ENCODE peak calls at places on chromosomes 13 and 19, in four cellular contexts. F is psoas muscle; B is effector memory CD4-positive, alpha-beta T cell; A is GM23248. Z is an unnamed sample.

GRCh38 chr13:23684647-23685046 is 114.4 kb downstream of the TNFRSF19 start:
- DNase-seq in F (no peak), B (no peak), A (no peak), Z (no peak)

GRCh38 chr19:40193587-40193849 is 2.3 kb downstream of the MAP3K10 start:
- DNase-seq in F (no peak), B (no peak), A (peak; percentile 52), Z (no peak)

GRCh38 chr13:40164137-40164536 is 502.3 kb downstream of the FOXO1 start:
- DNase-seq in F (no peak), B (no peak), A (peak; percentile 71), Z (no peak)

GRCh38 chr13:49690133-49690989 is 925 bp downstream of the EBPL start:
- DNase-seq in F (no peak), B (no peak), A (peak; percentile 58), Z (peak; percentile 54)

GRCh38 chr13:36124236-36124822 is 6.9 kb downstream of the DCLK1 start:
- DNase-seq in F (no peak), B (no peak), A (peak; percentile 66), Z (peak; percentile 65)

GRCh38 chr19:5424192-5424973 is 30.8 kb upstream of the ZNRF4 start:
- DNase-seq in F (no peak), B (no peak), A (no peak), Z (no peak)

GRCh38 chr19:10643166-10643967 is 10.8 kb upstream of the ILF3 start:
- DNase-seq in F (no peak), B (no peak), A (no peak), Z (no peak)

GRCh38 chr13:105410602-105411001 is 1124.9 kb downstream of the EFNB2 start:
- DNase-seq in F (peak; percentile 37), B (no peak), A (peak; percentile 19), Z (peak; percentile 48)

GRCh38 chr13:77207943-77208342 is 119.0 kb downstream of the MYCBP2 start:
- DNase-seq in F (no peak), B (no peak), A (peak; percentile 60), Z (peak; percentile 57)

GRCh38 chr19:37551123-37551993 is 43.2 kb downstream of the ZNF571 start:
- DNase-seq in F (no peak), B (peak; percentile 47), A (peak; percentile 75), Z (no peak)

GRCh38 chr13:37515226-37515625 is 83.3 kb downstream of the POSTN start:
- DNase-seq in F (no peak), B (no peak), A (no peak), Z (no peak)

GRCh38 chr13:39970177-39970846 is 314.9 kb downstream of the COG6 start:
- DNase-seq in F (no peak), B (no peak), A (no peak), Z (no peak)

GRCh38 chr13:98606296-98606695 is 29.4 kb upstream of the STK24 start:
- DNase-seq in F (no peak), B (no peak), A (no peak), Z (no peak)

GRCh38 chr13:73521291-73521626 is 462.5 kb downstream of the KLF5 start:
- DNase-seq in F (no peak), B (no peak), A (no peak), Z (no peak)

GRCh38 chr13:97627566-97627965 is 193.6 kb downstream of the RAP2A start:
- DNase-seq in F (peak; percentile 69), B (no peak), A (peak; percentile 80), Z (no peak)

GRCh38 chr13:48661112-48661511 is 7.4 kb downstream of the CYSLTR2 start:
- DNase-seq in F (no peak), B (no peak), A (no peak), Z (no peak)

DNA sequence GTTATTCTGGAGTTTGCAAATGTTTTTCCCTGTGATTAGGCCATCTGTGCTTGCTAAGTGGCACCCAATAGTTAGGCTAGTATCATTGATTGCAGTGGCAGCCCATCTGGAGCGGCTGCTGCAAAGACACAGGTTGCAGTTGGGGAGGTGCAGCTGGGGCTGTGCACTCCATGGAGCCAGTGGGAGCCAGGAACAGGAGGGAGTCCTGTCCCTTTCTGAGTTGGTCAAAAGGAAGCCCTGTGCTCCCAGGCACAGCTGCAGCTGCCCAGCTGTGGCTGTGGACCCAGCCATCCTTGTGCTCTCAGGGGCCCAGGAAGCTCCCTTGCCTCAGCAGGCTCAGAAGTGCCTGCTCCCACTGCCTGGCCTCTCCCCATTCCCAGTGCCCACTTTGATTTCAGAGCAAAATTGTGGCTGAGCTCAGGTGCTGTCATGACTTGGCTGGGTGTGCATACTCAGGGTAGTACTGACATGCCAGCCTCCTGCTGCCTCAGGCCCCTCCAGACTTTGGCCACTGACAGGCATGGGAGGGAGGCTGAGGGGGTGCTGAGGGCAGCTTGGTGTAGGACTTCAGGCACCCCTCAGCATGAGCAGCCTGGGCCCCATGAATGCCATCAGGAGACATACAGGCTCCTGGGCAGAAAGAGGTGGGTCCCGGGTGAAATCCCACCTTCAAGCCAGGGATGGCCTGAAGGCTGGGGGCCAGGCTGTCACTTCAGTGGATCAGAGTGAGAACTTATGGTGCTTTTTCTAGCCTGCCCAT is 270.6 kb downstream of the PCDH20 start:
- DNase-seq in F (no peak), B (no peak), A (no peak), Z (no peak)
- H3K4me3 ChIP-seq in F (no peak overlapping the region), B (no peak overlapping the region), A (no peak overlapping the region), Z (no peak overlapping the region)

GRCh38 chr19:17327068-17327653 is 7.5 kb downstream of the ANO8 start:
- DNase-seq in F (no peak), B (no peak), A (no peak), Z (no peak)

GRCh38 chr19:17326595-17326966 is 8.1 kb downstream of the ANO8 start:
- DNase-seq in F (no peak), B (no peak), A (no peak), Z (no peak)

GRCh38 chr19:17329061-17329767 is 5.4 kb downstream of the ANO8 start:
- DNase-seq in F (no peak), B (no peak), A (no peak), Z (no peak)

GRCh38 chr19:17328517-17329060 is 6.1 kb downstream of the ANO8 start:
- DNase-seq in F (no peak), B (peak; percentile 26), A (no peak), Z (no peak)

DNA sequence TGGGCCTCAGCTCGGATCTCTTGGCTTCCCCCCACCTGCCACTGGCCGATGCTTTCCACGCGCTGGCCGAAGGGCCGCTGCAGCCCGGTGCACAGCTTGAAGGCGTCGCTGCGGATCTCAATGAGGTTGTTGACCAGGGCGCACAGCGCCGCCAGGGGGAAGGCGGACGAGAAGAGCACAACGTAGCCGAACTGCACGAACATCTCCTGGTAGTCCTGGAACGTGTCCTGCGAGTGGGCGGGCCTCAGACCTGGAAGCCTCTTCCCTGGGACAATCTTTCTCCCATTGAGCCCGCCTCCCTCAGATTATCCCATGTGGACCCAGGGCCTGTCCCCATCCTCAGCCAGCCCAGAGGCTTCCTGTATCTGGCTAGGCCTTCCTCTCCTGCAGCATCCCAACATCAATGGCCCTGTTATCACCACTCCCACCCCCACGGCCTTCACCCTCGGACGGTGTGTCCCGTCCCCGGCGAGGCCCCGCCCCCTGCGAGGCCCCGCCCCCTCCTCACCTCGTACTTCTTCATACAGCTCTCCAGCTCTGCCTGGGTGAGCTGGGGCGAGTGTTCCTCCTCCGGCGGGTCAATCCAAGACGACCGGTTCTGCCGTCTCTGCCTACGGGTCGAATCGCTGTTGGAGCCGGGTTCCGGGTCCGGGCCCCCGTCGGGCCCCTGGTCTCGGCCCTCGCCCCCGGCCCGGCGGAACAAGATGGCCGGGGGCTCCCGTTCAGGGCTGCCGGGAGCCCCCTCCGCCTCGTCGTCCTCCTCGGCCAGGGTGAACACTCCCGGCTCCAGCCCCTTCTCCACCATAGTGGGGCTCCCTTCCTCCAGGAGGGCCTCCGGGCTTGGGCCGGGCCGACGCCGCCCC is 6.8 kb downstream of the ANO8 start:
- DNase-seq in F (no peak), B (peak; percentile 52), A (no peak), Z (no peak)
- H3K4me3 ChIP-seq in F (peak overlapping the region; percentile 16), B (peak overlapping the region; percentile 65), A (no peak overlapping the region), Z (no peak overlapping the region)

GRCh38 chr19:39084732-39085080 is 538 bp downstream of the ACP7 start:
- DNase-seq in F (no peak), B (no peak), A (peak; percentile 27), Z (no peak)
- H3K4me3 ChIP-seq in F (no peak overlapping the region), B (no peak overlapping the region), A (no peak overlapping the region), Z (no peak overlapping the region)

DNA sequence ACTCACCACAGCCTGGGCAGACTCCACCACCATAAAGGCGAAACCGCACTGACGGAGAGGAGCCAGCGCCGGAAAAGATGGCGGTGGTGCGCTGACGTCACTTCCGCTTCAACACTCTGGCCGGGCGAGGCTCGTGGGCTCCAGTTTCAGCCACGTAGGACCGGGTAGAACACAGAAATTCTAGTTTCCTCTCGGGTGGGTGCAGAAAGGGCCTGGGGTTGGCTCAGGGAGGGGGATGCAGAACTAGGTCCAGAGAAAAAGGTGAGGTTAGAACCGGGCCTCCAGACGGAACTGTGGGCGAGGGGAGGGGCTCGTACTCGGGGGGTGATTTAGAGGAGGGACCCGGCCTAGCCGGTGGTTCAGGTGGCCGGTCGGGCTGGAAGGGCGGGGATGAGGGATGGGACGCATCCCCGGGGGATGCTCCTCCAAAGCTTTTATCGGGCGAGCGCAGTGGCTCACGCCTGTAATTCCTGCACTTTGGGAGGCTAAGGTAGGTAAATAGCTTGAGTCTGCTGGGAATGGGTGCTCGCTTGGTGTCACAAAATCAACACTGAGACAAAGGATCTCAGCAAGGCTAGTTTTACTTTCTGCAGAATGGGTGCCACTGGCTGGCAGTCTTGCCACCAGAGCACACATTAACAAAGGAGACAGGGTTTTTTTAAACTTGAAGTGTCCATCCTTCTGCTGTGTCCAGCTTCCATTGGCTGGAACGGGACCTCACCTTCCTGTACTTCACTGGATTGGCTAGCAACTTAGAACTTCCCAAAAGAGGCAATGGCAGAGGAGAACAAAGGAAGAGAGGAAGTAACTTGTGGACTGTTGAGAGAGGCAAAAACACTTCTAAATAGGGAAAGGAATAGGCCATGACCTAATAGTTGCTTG is at the start of gene ZNF561:
- DNase-seq in F (peak; percentile 84), B (peak; percentile 85), A (peak; percentile 96), Z (peak; percentile 92)
- H3K4me3 ChIP-seq in F (peak within 1 kb of the TSS; percentile 94), B (peak within 1 kb of the TSS; percentile 87), A (peak within 1 kb of the TSS; percentile 98), Z (peak within 1 kb of the TSS; percentile 70)

DNA sequence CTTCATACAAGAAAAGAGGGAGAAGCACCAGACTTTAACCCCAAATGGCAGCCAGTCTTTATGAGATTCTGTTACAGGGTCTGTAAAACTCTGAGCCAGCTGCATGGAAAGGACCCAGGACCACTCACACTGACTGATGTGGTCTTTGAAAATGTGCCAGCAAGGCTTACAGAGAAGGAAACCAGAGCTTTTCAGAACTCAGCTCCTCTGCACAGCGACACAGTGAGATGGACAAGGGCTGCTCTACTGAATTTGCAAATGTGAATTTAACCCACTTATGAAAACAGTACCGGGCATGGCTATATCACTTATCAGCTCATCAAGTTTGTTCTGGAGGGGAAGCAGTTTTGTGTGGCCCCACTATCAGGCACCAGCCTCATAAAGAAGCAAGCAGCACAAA is 98.8 kb upstream of the SERP2 start:
- DNase-seq in F (no peak), B (no peak), A (peak; percentile 13), Z (no peak)
- H3K4me3 ChIP-seq in F (peak overlapping the region; percentile 19), B (peak overlapping the region; percentile 46), A (peak overlapping the region; percentile 55), Z (no peak overlapping the region)

DNA sequence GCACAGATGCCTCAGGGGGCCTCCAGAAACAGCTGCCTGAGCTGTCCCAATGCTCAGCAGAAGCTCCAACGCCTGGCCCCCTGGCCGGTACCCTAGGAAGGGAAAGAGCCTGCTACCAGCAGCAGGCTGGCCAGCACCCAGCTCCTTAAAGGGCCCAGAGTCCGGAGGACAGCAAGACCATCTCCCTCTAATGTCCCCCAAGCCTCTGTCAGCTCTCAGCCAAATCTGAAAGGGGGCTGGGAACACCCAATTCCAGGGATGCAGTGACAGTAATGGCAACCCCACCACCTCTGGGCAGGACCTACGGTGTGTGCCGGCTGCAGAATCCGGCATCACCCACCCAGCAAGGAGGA is 4.2 kb downstream of the PPP6R1 start:
- DNase-seq in F (no peak), B (no peak), A (no peak), Z (no peak)
- H3K4me3 ChIP-seq in F (peak overlapping the region; percentile 52), B (peak overlapping the region; percentile 84), A (no peak overlapping the region), Z (no peak overlapping the region)